ENCODE peak calls at places on chromosomes 16 and 17, in nine cellular contexts. M is body of pancreas, G is AG04450, N is stomach, A is epithelial cell of esophagus, J is WTC11, P is PC-3, W is cardiac fibroblast, O is A549. F is an unnamed sample.
A peak's percentile ranks its signal among the peaks of the same experiment; 100 is the strongest.

GRCh38 chr16:89185062-89185751 is 13.7 kb downstream of the CDH15 start:
- DNase-seq in M (no peak), G (no peak), N (no peak), A (no peak), J (no peak), P (no peak), W (no peak), O (no peak), F (peak; percentile 36)

GRCh38 chr17:78888911-78889496 is 14.0 kb downstream of the CEP295NL start:
- DNase-seq in M (no peak), G (no peak), N (no peak), A (no peak), J (no peak), P (no peak), W (no peak), O (no peak), F (no peak)

GRCh38 chr17:50261051-50261915 is 13.0 kb upstream of the TMEM92 start:
- DNase-seq in M (no peak), G (no peak), N (no peak), A (no peak), J (no peak), P (no peak), W (no peak), O (no peak), F (no peak)

GRCh38 chr16:85056211-85056748 is 28.7 kb downstream of the KIAA0513 start:
- DNase-seq in M (no peak), G (no peak), N (no peak), A (no peak), J (peak; percentile 36), P (no peak), W (peak; percentile 33), O (no peak), F (no peak)

GRCh38 chr17:72677714-72678390 is 414.6 kb downstream of the SLC39A11 start:
- DNase-seq in M (no peak), G (peak; percentile 61), N (no peak), A (no peak), J (no peak), P (peak; percentile 76), W (peak; percentile 80), O (no peak), F (no peak)

GRCh38 chr16:23452221-23452571 is 793 bp downstream of the COG7 start:
- DNase-seq in M (no peak), G (no peak), N (no peak), A (no peak), J (no peak), P (no peak), W (peak; percentile 12), O (no peak), F (no peak)

GRCh38 chr16:55401036-55401435 is 77.0 kb downstream of the IRX6 start:
- DNase-seq in M (no peak), G (no peak), N (no peak), A (no peak), J (no peak), P (no peak), W (no peak), O (no peak), F (no peak)

GRCh38 chr17:76138234-76138895 is 2.7 kb downstream of the FOXJ1 start:
- DNase-seq in M (peak; percentile 45), G (no peak), N (no peak), A (no peak), J (peak; percentile 31), P (no peak), W (no peak), O (peak; percentile 66), F (no peak)

DNA sequence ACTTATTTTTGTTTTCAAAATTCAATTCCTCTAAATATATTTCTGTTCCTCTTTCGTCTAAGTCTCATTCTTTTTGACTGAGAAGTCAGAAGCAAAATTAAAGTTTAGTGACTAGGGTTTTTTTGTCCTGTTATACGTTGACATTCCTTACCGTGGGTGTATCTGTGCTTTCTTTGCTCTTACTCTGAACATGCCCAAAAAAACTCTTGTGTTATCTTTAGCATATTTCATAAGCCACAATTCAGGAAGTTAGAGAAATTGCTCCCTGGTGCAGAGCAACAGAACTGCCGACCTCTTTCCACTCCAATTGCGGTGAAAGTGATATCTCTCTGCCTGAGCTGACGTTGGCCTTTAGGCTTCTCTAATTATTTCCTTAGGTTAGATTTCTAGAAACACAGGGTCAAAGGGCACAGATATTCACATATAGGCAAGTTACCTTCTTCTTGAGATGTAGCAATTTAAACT is 65.7 kb downstream of the CENPV start:
- DNase-seq in M (no peak), G (peak; percentile 64), N (peak; percentile 37), A (no peak), J (no peak), P (peak; percentile 55), W (peak; percentile 85), O (no peak), F (no peak)
- TF ChIP-seq CTCF in M (no peak), G (no peak), N (no peak), A (no peak), J (no peak), P (no peak), W (no peak), O (no peak), F (no peak)

GRCh38 chr16:71461686-71462648 is at the start of gene ZNF23:
- DNase-seq in M (peak; percentile 84), G (peak; percentile 49), N (peak; percentile 88), A (peak; percentile 76), J (peak; percentile 83), P (peak; percentile 66), W (peak; percentile 80), O (peak; percentile 93), F (peak; percentile 79)
- TF ChIP-seq CTCF in M (peak; percentile 5), G (peak; percentile 9), N (no peak), A (peak; percentile 17), J (no peak), P (no peak), W (no peak), O (no peak), F (no peak)

GRCh38 chr16:81600275-81600674 is 155.7 kb downstream of the CMIP start:
- DNase-seq in M (no peak), G (no peak), N (no peak), A (peak; percentile 77), J (no peak), P (peak; percentile 76), W (peak; percentile 59), O (no peak), F (no peak)
- TF ChIP-seq CTCF in M (no peak), G (no peak), N (no peak), A (no peak), J (no peak), P (no peak), W (no peak), O (no peak), F (no peak)

GRCh38 chr17:32111141-32111771 is 31.0 kb upstream of the RHOT1 start:
- DNase-seq in M (no peak), G (peak; percentile 33), N (peak; percentile 61), A (peak; percentile 55), J (peak; percentile 73), P (peak; percentile 34), W (peak; percentile 69), O (no peak), F (no peak)
- TF ChIP-seq CTCF in M (no peak), G (peak; percentile 44), N (no peak), A (peak; percentile 35), J (peak; percentile 37), P (peak; percentile 35), W (peak; percentile 29), O (peak; percentile 28), F (peak; percentile 54)

GRCh38 chr17:7579839-7580630 is 597 bp downstream of the CD68 start:
- DNase-seq in M (no peak), G (no peak), N (no peak), A (no peak), J (no peak), P (no peak), W (no peak), O (no peak), F (no peak)

GRCh38 chr17:7577327-7578199 is 1.9 kb upstream of the CD68 start:
- DNase-seq in M (no peak), G (no peak), N (no peak), A (no peak), J (no peak), P (no peak), W (no peak), O (no peak), F (no peak)

GRCh38 chr17:7580631-7581554 is 1.5 kb downstream of the CD68 start:
- DNase-seq in M (no peak), G (no peak), N (no peak), A (peak; percentile 60), J (no peak), P (no peak), W (no peak), O (no peak), F (no peak)

GRCh38 chr17:7576432-7576937 is 3.0 kb upstream of the CD68 start:
- DNase-seq in M (no peak), G (no peak), N (no peak), A (no peak), J (no peak), P (no peak), W (no peak), O (no peak), F (no peak)

DNA sequence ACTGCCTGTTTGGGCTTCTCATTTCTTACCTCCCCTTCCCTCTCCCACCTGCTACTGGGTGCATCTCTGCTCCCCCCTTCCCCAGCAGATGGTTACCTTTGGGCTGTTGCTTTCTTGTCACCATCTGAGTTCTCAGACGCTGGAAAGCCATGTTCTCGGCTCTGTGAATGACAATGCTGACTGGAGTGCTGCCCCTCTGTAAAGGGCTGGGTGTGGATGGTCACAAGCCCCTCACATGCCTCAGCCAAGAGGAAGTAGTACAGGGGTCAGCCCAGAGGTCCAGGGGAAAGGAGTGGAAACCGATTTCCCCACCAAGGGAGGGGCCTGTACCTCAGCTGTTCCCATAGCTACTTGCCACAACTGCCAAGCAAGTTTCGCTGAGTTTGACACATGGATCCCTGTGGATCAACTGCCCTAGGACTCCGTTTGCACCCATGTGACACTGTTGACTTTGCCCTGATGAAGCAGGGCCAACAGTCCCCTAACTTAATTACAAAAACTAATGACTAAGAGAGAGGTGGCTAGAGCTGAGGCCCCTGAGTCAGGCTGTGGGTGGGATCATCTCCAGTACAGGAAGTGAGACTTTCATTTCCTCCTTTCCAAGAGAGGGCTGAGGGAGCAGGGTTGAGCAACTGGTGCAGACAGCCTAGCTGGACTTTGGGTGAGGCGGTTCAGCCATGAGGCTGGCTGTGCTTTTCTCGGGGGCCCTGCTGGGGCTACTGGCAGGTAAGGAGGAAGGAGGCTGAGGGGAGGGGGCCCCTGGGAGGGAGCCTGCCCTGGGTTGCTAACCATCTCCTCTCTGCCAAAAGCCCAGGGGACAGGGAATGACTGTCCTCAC is at the start of gene CD68:
- DNase-seq in M (peak; percentile 53), G (peak; percentile 66), N (peak; percentile 71), A (peak; percentile 98), J (no peak), P (peak; percentile 92), W (peak; percentile 96), O (peak; percentile 97), F (peak; percentile 98)
- TF ChIP-seq CTCF in M (no peak), G (no peak), N (no peak), A (no peak), J (no peak), P (no peak), W (no peak), O (no peak), F (no peak)

DNA sequence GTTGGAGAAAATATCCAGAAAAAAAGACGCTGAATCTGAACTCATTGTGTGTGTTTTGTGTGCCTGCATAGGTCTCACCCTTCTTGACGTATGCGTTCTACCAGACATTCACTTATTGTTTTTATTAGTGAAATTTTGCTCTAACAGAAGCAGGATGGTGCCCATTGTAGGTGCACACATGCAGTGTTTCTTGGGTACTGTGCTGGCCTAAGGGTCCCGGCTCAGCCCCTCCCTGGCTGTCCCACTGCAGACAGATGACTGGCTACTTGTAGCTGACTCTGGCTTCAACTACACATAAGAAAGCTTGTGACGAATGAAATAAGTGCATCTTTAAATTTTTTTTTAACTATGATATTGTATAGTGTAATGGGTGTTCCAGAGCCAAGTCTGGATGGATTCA is 227.0 kb downstream of the CBLN1 start:
- DNase-seq in M (no peak), G (no peak), N (no peak), A (no peak), J (no peak), P (no peak), W (no peak), O (no peak), F (no peak)
- TF ChIP-seq CTCF in M (no peak), G (no peak), N (no peak), A (no peak), J (no peak), P (no peak), W (no peak), O (no peak), F (no peak)

F was measured in CD14-positive monocyte.